ENCODE peak calls at places on chromosome 5, in five cellular contexts. One of them, this sample, is unnamed.
A peak's percentile ranks its signal among the peaks of the same experiment; 100 is the strongest.

GRCh38 chr5:142823176-142823575 is 53.0 kb downstream of the ARHGAP26 start:
- DNase-seq in cardiac muscle cell: no peak
- DNase-seq in neural progenitor cell: no peak
- DNase-seq in endodermal cell: no peak
- DNase-seq in PC-9: no peak
- DNase-seq in this sample: peak; percentile 46

GRCh38 chr5:371811-372555 is 50.5 kb downstream of the AHRR start:
- DNase-seq in endodermal cell: peak; percentile 50
- DNase-seq in neural progenitor cell: no peak
- DNase-seq in PC-9: no peak
- DNase-seq in cardiac muscle cell: no peak
- DNase-seq in this sample: no peak

GRCh38 chr5:5700549-5700948 is 278.1 kb downstream of the ICE1 start:
- DNase-seq in cardiac muscle cell: peak; percentile 35
- DNase-seq in neural progenitor cell: no peak
- DNase-seq in endodermal cell: no peak
- DNase-seq in PC-9: peak; percentile 76
- DNase-seq in this sample: no peak

GRCh38 chr5:65760504-65761275 is 38.7 kb downstream of the NLN start:
- DNase-seq in PC-9: peak; percentile 41
- DNase-seq in cardiac muscle cell: peak; percentile 88
- DNase-seq in endodermal cell: no peak
- DNase-seq in neural progenitor cell: no peak
- DNase-seq in this sample: peak; percentile 52

GRCh38 chr5:77358566-77359205 is 133.4 kb downstream of the WDR41 start:
- DNase-seq in neural progenitor cell: no peak
- DNase-seq in PC-9: peak; percentile 42
- DNase-seq in cardiac muscle cell: peak; percentile 62
- DNase-seq in endodermal cell: no peak
- DNase-seq in this sample: peak; percentile 21

GRCh38 chr5:35852084-35852734 is 4.5 kb upstream of the IL7R start:
- DNase-seq in cardiac muscle cell: peak; percentile 17
- DNase-seq in endodermal cell: no peak
- DNase-seq in PC-9: no peak
- DNase-seq in neural progenitor cell: no peak
- DNase-seq in this sample: peak; percentile 22

GRCh38 chr5:175591293-175591692 is 66.6 kb upstream of the HRH2 start:
- DNase-seq in neural progenitor cell: no peak
- DNase-seq in cardiac muscle cell: no peak
- DNase-seq in endodermal cell: no peak
- DNase-seq in PC-9: no peak
- DNase-seq in this sample: no peak

GRCh38 chr5:38548064-38548759 is 8.2 kb downstream of the LIFR start:
- DNase-seq in cardiac muscle cell: no peak
- DNase-seq in endodermal cell: no peak
- DNase-seq in neural progenitor cell: no peak
- DNase-seq in PC-9: no peak
- DNase-seq in this sample: peak; percentile 20

GRCh38 chr5:167861134-167861930 is 430.1 kb upstream of the WWC1 start:
- DNase-seq in cardiac muscle cell: peak; percentile 39
- DNase-seq in neural progenitor cell: peak; percentile 72
- DNase-seq in PC-9: no peak
- DNase-seq in endodermal cell: peak; percentile 89
- DNase-seq in this sample: peak; percentile 3

GRCh38 chr5:181207214-181207959 is 2.4 kb upstream of the TRIM7 start:
- DNase-seq in cardiac muscle cell: peak; percentile 93
- DNase-seq in endodermal cell: peak; percentile 94
- DNase-seq in PC-9: peak; percentile 82
- DNase-seq in neural progenitor cell: peak; percentile 73
- DNase-seq in this sample: peak; percentile 93

GRCh38 chr5:38029431-38030065 is 189.7 kb upstream of the GDNF start:
- DNase-seq in neural progenitor cell: no peak
- DNase-seq in PC-9: no peak
- DNase-seq in cardiac muscle cell: no peak
- DNase-seq in endodermal cell: no peak
- DNase-seq in this sample: no peak

GRCh38 chr5:126234563-126235195 is 188.5 kb upstream of the GRAMD2B start:
- DNase-seq in endodermal cell: peak; percentile 77
- DNase-seq in PC-9: no peak
- DNase-seq in cardiac muscle cell: peak; percentile 36
- DNase-seq in neural progenitor cell: peak; percentile 71
- DNase-seq in this sample: peak; percentile 28

GRCh38 chr5:165805756-165806155 is 2300.3 kb downstream of the MAT2B start:
- DNase-seq in endodermal cell: peak; percentile 82
- DNase-seq in cardiac muscle cell: no peak
- DNase-seq in neural progenitor cell: peak; percentile 47
- DNase-seq in PC-9: no peak
- DNase-seq in this sample: no peak

GRCh38 chr5:129241755-129242154 is 147.2 kb downstream of the ISOC1 start:
- DNase-seq in cardiac muscle cell: no peak
- DNase-seq in endodermal cell: no peak
- DNase-seq in PC-9: no peak
- DNase-seq in neural progenitor cell: no peak
- DNase-seq in this sample: no peak

GRCh38 chr5:119368238-119368630 is 12.4 kb downstream of the TNFAIP8 start:
- DNase-seq in cardiac muscle cell: no peak
- DNase-seq in endodermal cell: no peak
- DNase-seq in PC-9: no peak
- DNase-seq in neural progenitor cell: no peak
- DNase-seq in this sample: no peak

GRCh38 chr5:151480859-151481258 is 33.5 kb downstream of the SLC36A1 start:
- DNase-seq in neural progenitor cell: no peak
- DNase-seq in cardiac muscle cell: peak; percentile 30
- DNase-seq in PC-9: no peak
- DNase-seq in endodermal cell: peak; percentile 55
- DNase-seq in this sample: peak; percentile 84

GRCh38 chr5:81233080-81233634 is at the start of gene CKMT2:
- DNase-seq in PC-9: no peak
- DNase-seq in endodermal cell: peak; percentile 97
- DNase-seq in neural progenitor cell: peak; percentile 67
- DNase-seq in cardiac muscle cell: peak; percentile 74
- DNase-seq in this sample: peak; percentile 69
- H3K4me3 ChIP-seq in PC-9: no peak within 1 kb of the TSS
- H3K4me3 ChIP-seq in endodermal cell: peak within 1 kb of the TSS; percentile 79
- H3K4me3 ChIP-seq in neural progenitor cell: peak within 1 kb of the TSS; percentile 56
- H3K4me3 ChIP-seq in cardiac muscle cell: peak within 1 kb of the TSS; percentile 22
- H3K4me3 ChIP-seq in this sample: no peak within 1 kb of the TSS

GRCh38 chr5:33841829-33842228 is 50.0 kb downstream of the ADAMTS12 start:
- DNase-seq in PC-9: peak; percentile 82
- DNase-seq in neural progenitor cell: no peak
- DNase-seq in cardiac muscle cell: no peak
- DNase-seq in endodermal cell: no peak
- DNase-seq in this sample: no peak
- H3K4me3 ChIP-seq in PC-9: no peak overlapping the region
- H3K4me3 ChIP-seq in neural progenitor cell: no peak overlapping the region
- H3K4me3 ChIP-seq in cardiac muscle cell: no peak overlapping the region
- H3K4me3 ChIP-seq in endodermal cell: no peak overlapping the region
- H3K4me3 ChIP-seq in this sample: no peak overlapping the region

GRCh38 chr5:62256161-62257017 is 49.6 kb upstream of the KIF2A start:
- DNase-seq in endodermal cell: no peak
- DNase-seq in neural progenitor cell: peak; percentile 12
- DNase-seq in PC-9: no peak
- DNase-seq in cardiac muscle cell: peak; percentile 52
- DNase-seq in this sample: no peak
- H3K4me3 ChIP-seq in endodermal cell: no peak overlapping the region
- H3K4me3 ChIP-seq in neural progenitor cell: no peak overlapping the region
- H3K4me3 ChIP-seq in PC-9: no peak overlapping the region
- H3K4me3 ChIP-seq in cardiac muscle cell: no peak overlapping the region
- H3K4me3 ChIP-seq in this sample: no peak overlapping the region

DNA sequence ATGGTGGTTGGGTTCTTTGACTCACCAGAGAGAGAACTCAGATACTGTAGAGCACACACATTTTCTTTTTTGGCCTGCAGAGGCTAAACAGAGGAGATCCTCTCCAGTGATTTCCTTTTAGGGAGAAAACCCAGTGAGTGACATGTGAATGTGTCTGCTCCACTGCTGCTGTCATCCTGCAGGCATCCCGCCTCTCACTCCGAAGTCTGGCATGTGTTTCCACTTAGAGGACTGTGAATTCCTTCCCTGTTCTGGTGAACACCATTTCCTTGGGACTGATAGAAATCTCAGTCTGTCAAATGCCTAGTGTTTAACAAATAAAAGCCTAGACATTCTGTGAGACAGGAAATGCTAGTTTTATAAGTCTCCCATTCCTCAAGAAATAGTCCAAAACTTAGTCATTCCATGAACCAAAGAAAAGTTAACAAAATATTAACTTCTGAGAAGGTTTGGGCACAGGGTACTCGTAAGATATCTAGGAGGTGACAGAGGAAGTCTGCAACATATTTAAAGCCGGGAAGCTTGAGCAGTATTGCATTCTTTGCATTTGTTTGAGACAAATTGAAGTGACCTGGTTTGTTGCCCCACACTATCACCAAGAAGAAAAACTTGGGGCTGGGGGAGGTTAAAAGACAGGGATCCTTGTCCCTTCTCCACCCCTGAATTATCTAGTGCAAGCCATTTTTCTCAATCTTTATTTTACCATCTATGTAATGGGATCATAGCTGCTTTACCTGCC is 74.9 kb upstream of the NIPAL4 start:
- DNase-seq in endodermal cell: peak; percentile 67
- DNase-seq in PC-9: peak; percentile 91
- DNase-seq in cardiac muscle cell: peak; percentile 94
- DNase-seq in neural progenitor cell: no peak
- DNase-seq in this sample: peak; percentile 99
- H3K4me3 ChIP-seq in endodermal cell: no peak overlapping the region
- H3K4me3 ChIP-seq in PC-9: no peak overlapping the region
- H3K4me3 ChIP-seq in cardiac muscle cell: no peak overlapping the region
- H3K4me3 ChIP-seq in neural progenitor cell: no peak overlapping the region
- H3K4me3 ChIP-seq in this sample: no peak overlapping the region

GRCh38 chr5:72210913-72211670 is 103.8 kb downstream of the MAP1B start:
- DNase-seq in PC-9: peak; percentile 87
- DNase-seq in cardiac muscle cell: peak; percentile 74
- DNase-seq in endodermal cell: no peak
- DNase-seq in neural progenitor cell: no peak
- DNase-seq in this sample: peak; percentile 81
- H3K4me3 ChIP-seq in PC-9: peak overlapping the region; percentile 2
- H3K4me3 ChIP-seq in cardiac muscle cell: no peak overlapping the region
- H3K4me3 ChIP-seq in endodermal cell: no peak overlapping the region
- H3K4me3 ChIP-seq in neural progenitor cell: no peak overlapping the region
- H3K4me3 ChIP-seq in this sample: no peak overlapping the region

DNA sequence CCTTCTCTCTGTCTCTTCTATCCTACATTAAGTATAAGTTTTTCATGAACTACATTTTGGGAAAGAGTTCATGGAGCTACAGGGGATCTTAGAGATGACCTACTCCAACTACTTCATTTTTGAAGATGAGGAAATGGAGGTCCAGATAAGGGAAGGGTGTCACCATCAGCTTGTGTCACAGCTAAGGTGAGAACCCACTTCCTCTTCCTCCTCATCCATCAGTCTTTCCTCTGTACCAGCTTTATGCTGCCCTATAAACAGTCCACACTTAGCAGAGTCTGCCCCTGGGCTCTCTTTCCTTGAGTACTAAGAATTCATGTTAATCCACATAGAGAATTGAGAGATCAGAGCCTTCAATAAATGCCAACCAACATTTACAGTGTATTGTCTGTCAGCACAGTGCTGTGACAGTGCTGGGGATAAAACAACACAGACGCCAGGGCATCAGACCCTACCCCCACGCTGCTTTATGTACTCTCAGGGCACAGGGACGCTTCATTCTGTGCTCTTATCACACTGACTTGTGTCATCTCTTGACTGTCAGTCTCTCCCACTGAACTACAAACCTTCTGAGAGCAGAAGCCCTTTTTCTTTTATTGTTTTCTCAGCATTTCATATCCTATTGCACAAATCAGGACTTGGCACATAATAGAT is 22.1 kb downstream of the ADRB2 start:
- DNase-seq in PC-9: no peak
- DNase-seq in endodermal cell: no peak
- DNase-seq in neural progenitor cell: no peak
- DNase-seq in cardiac muscle cell: no peak
- DNase-seq in this sample: no peak
- H3K4me3 ChIP-seq in PC-9: no peak overlapping the region
- H3K4me3 ChIP-seq in endodermal cell: no peak overlapping the region
- H3K4me3 ChIP-seq in neural progenitor cell: no peak overlapping the region
- H3K4me3 ChIP-seq in cardiac muscle cell: no peak overlapping the region
- H3K4me3 ChIP-seq in this sample: no peak overlapping the region

This sample was measured in foreskin fibroblast.